ENCODE peak calls at places on chromosomes 7 and 10, in nine cellular contexts. J, A, I, F, X, R, M, U and E are unnamed samples.

GRCh38 chr7:36040679-36041078 is 112.4 kb upstream of the EEPD1 start:
- DNase-seq in J (no peak), A (no peak), I (no peak), F (no peak), X (no peak), R (no peak), M (no peak), U (no peak), E (no peak)

GRCh38 chr7:140596751-140597424 is 43.7 kb downstream of the DENND2A start:
- DNase-seq in J (no peak), A (no peak), I (no peak), F (no peak), X (no peak), R (no peak), M (no peak), U (no peak), E (no peak)

GRCh38 chr10:101760510-101760909 is 15.4 kb downstream of the FGF8 start:
- DNase-seq in J (no peak), A (no peak), I (no peak), F (no peak), X (no peak), R (no peak), M (no peak), U (no peak), E (no peak)

GRCh38 chr10:6195376-6195775 is 7.4 kb upstream of the PFKFB3 start:
- DNase-seq in J (no peak), A (no peak), I (no peak), F (no peak), X (no peak), R (no peak), M (no peak), U (no peak), E (no peak)

GRCh38 chr7:152481082-152481481 is 45.3 kb upstream of the KMT2C start:
- DNase-seq in J (no peak), A (no peak), I (no peak), F (no peak), X (no peak), R (no peak), M (no peak), U (no peak), E (no peak)

GRCh38 chr7:131454538-131454937 is 101.9 kb downstream of the PODXL start:
- DNase-seq in J (no peak), A (no peak), I (no peak), F (no peak), X (no peak), R (no peak), M (no peak), U (no peak), E (no peak)

GRCh38 chr7:122412886-122413285 is 108.3 kb upstream of the FEZF1 start:
- DNase-seq in J (no peak), A (no peak), I (no peak), F (no peak), X (no peak), R (no peak), M (no peak), U (no peak), E (no peak)

GRCh38 chr10:101142533-101143353 is 11.6 kb downstream of the TLX1 start:
- DNase-seq in J (no peak), A (no peak), I (no peak), F (no peak), X (no peak), R (no peak), M (no peak), U (no peak), E (no peak)

GRCh38 chr7:50359995-50360925 is 55.7 kb downstream of the IKZF1 start:
- DNase-seq in J (no peak), A (peak; percentile 69), I (no peak), F (no peak), X (no peak), R (peak; percentile 77), M (no peak), U (no peak), E (no peak)

GRCh38 chr10:49149881-49150280 is 16.1 kb upstream of the FAM170B start:
- DNase-seq in J (no peak), A (no peak), I (no peak), F (no peak), X (no peak), R (no peak), M (no peak), U (no peak), E (no peak)

GRCh38 chr10:117997673-117998072 is 49.1 kb downstream of the RAB11FIP2 start:
- DNase-seq in J (no peak), A (no peak), I (no peak), F (no peak), X (no peak), R (no peak), M (no peak), U (no peak), E (no peak)

GRCh38 chr10:103019426-103019825 is 101.3 kb downstream of the CNNM2 start:
- DNase-seq in J (no peak), A (no peak), I (no peak), F (no peak), X (no peak), R (no peak), M (no peak), U (no peak), E (no peak)

GRCh38 chr7:24898691-24899090 is 81.3 kb downstream of the OSBPL3 start:
- DNase-seq in J (no peak), A (no peak), I (no peak), F (no peak), X (peak; percentile 54), R (no peak), M (no peak), U (no peak), E (peak; percentile 40)

GRCh38 chr7:44059219-44060090 is 5.9 kb downstream of the PGAM2 start:
- DNase-seq in J (no peak), A (no peak), I (no peak), F (peak; percentile 50), X (no peak), R (peak; percentile 29), M (no peak), U (no peak), E (peak; percentile 78)

DNA sequence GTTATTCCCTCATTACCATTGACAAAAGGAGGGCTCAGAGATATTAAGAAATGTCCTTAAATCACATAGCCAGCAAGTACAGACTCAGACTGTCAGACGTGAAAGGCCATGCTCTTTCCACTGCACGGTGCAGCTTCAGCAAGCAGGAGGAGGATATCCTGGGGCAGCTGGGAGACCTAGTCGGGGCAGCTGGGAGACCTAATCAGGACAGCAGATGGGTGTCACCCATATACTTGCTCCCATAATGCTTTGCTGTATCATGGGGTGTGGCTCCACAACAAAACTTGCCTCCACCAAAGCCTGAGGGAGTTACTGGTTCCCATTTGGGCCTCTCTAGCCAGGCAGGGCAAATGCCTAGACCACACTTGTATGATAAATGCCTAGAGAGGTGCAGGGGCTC is 55.4 kb downstream of the GRID1 start:
- DNase-seq in J (no peak), A (peak; percentile 18), I (no peak), F (no peak), X (no peak), R (no peak), M (no peak), U (no peak), E (no peak)
- TF ChIP-seq CTCF in J (no peak), A (no peak), I (no peak), F (no peak), X (no peak), R (no peak), M (no peak), U (no peak), E (no peak)

GRCh38 chr7:113404245-113404644 is 285.9 kb upstream of the SMIM30 start:
- DNase-seq in J (peak; percentile 24), A (peak; percentile 69), I (no peak), F (peak; percentile 46), X (no peak), R (no peak), M (no peak), U (peak; percentile 29), E (peak; percentile 7)
- TF ChIP-seq CTCF in J (peak; percentile 23), A (peak; percentile 74), I (no peak), F (peak; percentile 53), X (peak; percentile 46), R (no peak), M (no peak), U (peak; percentile 40), E (peak; percentile 17)

GRCh38 chr7:7103343-7104313 is 78.7 kb upstream of the C1GALT1 start:
- DNase-seq in J (no peak), A (no peak), I (no peak), F (no peak), X (no peak), R (no peak), M (peak; percentile 59), U (peak; percentile 48), E (peak; percentile 65)
- TF ChIP-seq CTCF in J (peak; percentile 45), A (peak; percentile 79), I (peak; percentile 62), F (peak; percentile 60), X (peak; percentile 53), R (peak; percentile 74), M (peak; percentile 65), U (peak; percentile 64), E (peak; percentile 34)

GRCh38 chr7:106050002-106050742 is 61.9 kb downstream of the SYPL1 start:
- DNase-seq in J (peak; percentile 46), A (peak; percentile 85), I (no peak), F (no peak), X (no peak), R (no peak), M (peak; percentile 61), U (no peak), E (no peak)
- TF ChIP-seq CTCF in J (no peak), A (peak; percentile 62), I (no peak), F (no peak), X (peak; percentile 31), R (no peak), M (peak; percentile 69), U (peak; percentile 15), E (no peak)

GRCh38 chr7:20651960-20652544 is 36.6 kb downstream of the ABCB5 start:
- DNase-seq in J (no peak), A (no peak), I (no peak), F (no peak), X (no peak), R (no peak), M (peak; percentile 33), U (peak; percentile 15), E (no peak)
- TF ChIP-seq CTCF in J (peak; percentile 27), A (peak; percentile 76), I (peak; percentile 22), F (peak; percentile 44), X (peak; percentile 41), R (no peak), M (peak; percentile 74), U (peak; percentile 27), E (no peak)